ENCODE peak calls at places on chromosomes 7 and 10, in five cellular contexts. P is CD8-positive, alpha-beta T cell; O is pancreas; L is HCT116; Z is mammary epithelial cell. T is an unnamed sample. For H3K27me3, the result is how much of the 10 kb centered on the place peaks cover.

GRCh38 chr7:119935418-119936025 is 337.5 kb upstream of the KCND2 start:
- DNase-seq in P (no peak), O (no peak), L (peak), Z (peak), T (no peak)

GRCh38 chr10:133086247-133086646 is 1.5 kb upstream of the ADGRA1 start:
- DNase-seq in P (no peak), O (no peak), L (no peak), Z (no peak), T (no peak)

GRCh38 chr10:31242902-31243301 is 76.1 kb upstream of the ZEB1 start:
- DNase-seq in P (no peak), O (no peak), L (peak), Z (peak), T (no peak)

GRCh38 chr10:109894516-109894915 is 28.8 kb downstream of the XPNPEP1 start:
- DNase-seq in P (no peak), O (peak), L (no peak), Z (peak), T (peak)

GRCh38 chr7:156947120-156947843 is 2.2 kb upstream of the NOM1 start:
- DNase-seq in P (no peak), O (no peak), L (no peak), Z (no peak), T (no peak)

GRCh38 chr10:74882831-74883230 is 56.4 kb downstream of the KAT6B start:
- DNase-seq in P (no peak), O (no peak), L (no peak), Z (no peak), T (no peak)

GRCh38 chr10:36412942-36413341 is 712.5 kb upstream of the ANKRD30A start:
- DNase-seq in P (no peak), O (no peak), L (no peak), Z (peak), T (no peak)

GRCh38 chr7:151367304-151367703 is 25.7 kb downstream of the NUB1 start:
- DNase-seq in P (no peak), O (no peak), L (no peak), Z (no peak), T (no peak)

GRCh38 chr10:66555061-66555460 is 370.8 kb upstream of the LRRTM3 start:
- DNase-seq in P (no peak), O (no peak), L (no peak), Z (no peak), T (no peak)

GRCh38 chr7:32070406-32071360 is at the start of gene PDE1C:
- DNase-seq in P (no peak), O (no peak), L (no peak), Z (peak), T (no peak)

GRCh38 chr7:88346357-88346756 is 39.7 kb upstream of the STEAP4 start:
- DNase-seq in P (no peak), O (no peak), L (no peak), Z (no peak), T (no peak)

GRCh38 chr10:21314234-21314633 is 211.2 kb downstream of the SKIDA1 start:
- DNase-seq in P (no peak), O (no peak), L (no peak), Z (no peak), T (no peak)

GRCh38 chr7:51645298-51645697 is 328.7 kb upstream of the COBL start:
- DNase-seq in P (no peak), O (no peak), L (no peak), Z (no peak), T (no peak)

GRCh38 chr7:131487217-131487616 is 69.2 kb downstream of the PODXL start:
- DNase-seq in P (no peak), O (no peak), L (no peak), Z (no peak), T (no peak)

GRCh38 chr7:83611776-83612175 is 37.2 kb downstream of the SEMA3E start:
- DNase-seq in P (no peak), O (no peak), L (no peak), Z (no peak), T (no peak)

GRCh38 chr10:124298891-124299290 is 119.8 kb downstream of the OAT start:
- DNase-seq in P (no peak), O (no peak), L (no peak), Z (no peak), T (peak)

GRCh38 chr10:124293641-124294449 is 124.9 kb downstream of the OAT start:
- DNase-seq in P (no peak), O (no peak), L (no peak), Z (no peak), T (no peak)

GRCh38 chr10:124296813-124297788 is 121.6 kb downstream of the OAT start:
- DNase-seq in P (no peak), O (no peak), L (no peak), Z (no peak), T (no peak)

GRCh38 chr10:124294811-124295770 is 123.6 kb downstream of the OAT start:
- DNase-seq in P (no peak), O (no peak), L (no peak), Z (peak), T (no peak)

DNA sequence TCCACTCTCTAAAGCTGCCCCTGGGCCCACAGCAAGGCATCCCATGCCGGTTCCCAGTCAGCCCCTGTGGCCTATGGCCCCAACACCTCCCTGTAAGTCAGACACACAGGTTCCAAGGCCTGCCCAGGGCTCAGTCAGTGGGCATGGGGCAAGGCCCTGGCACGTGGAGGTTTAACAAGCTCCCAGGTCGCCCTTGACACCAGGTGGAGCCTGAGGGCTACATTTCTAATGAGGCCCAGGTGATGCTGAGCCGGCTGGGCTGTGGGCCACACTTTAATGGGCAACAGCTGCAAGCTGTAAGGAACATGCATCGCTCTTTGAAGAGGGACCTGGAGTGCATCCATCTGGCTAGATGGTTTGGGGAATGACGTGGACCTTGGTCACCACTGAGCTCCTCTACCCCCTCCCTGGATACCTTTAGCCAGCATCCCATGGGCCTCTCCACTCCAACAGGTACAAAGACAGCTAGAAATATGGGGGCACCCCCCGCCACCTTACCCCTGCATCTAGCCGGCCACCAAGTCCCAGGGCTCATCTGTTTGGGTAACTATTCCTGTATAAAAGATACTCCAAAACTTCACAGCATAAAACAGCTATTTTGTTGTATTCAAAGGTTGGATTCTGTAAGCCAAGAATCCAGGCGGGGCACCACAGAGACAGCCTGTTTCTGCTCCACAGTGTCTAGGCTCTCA is 122.5 kb downstream of the OAT start:
- DNase-seq in P (no peak), O (no peak), L (no peak), Z (peak), T (no peak)
- TF ChIP-seq CTCF in P (no peak), O (no peak), L (peak), Z (no peak), T (no peak)

GRCh38 chr10:22500567-22501369 is 155.5 kb downstream of the SPAG6 start:
- DNase-seq in P (no peak), O (no peak), L (no peak), Z (no peak), T (no peak)

GRCh38 chr10:22491480-22491879 is 146.2 kb downstream of the SPAG6 start:
- DNase-seq in P (no peak), O (no peak), L (no peak), Z (no peak), T (no peak)

GRCh38 chr10:22494007-22494406 is 148.7 kb downstream of the SPAG6 start:
- DNase-seq in P (no peak), O (no peak), L (no peak), Z (no peak), T (no peak)

GRCh38 chr10:22491931-22492615 is 146.8 kb downstream of the SPAG6 start:
- DNase-seq in P (no peak), O (no peak), L (no peak), Z (no peak), T (no peak)

GRCh38 chr10:22495396-22495795 is 150.1 kb downstream of the SPAG6 start:
- DNase-seq in P (no peak), O (no peak), L (no peak), Z (no peak), T (no peak)
- H3K27me3 ChIP-seq in P (under half), O (under half), L (under half), Z (under half), T (under half)

GRCh38 chr7:55251911-55252310 is 113.2 kb upstream of the LANCL2 start:
- DNase-seq in P (no peak), O (no peak), L (no peak), Z (no peak), T (no peak)

GRCh38 chr7:55251313-55251712 is 113.8 kb upstream of the LANCL2 start:
- DNase-seq in P (no peak), O (no peak), L (no peak), Z (no peak), T (no peak)

GRCh38 chr7:55248526-55248925 is 116.6 kb upstream of the LANCL2 start:
- DNase-seq in P (no peak), O (no peak), L (no peak), Z (no peak), T (no peak)

GRCh38 chr7:55249332-55249731 is 115.8 kb upstream of the LANCL2 start:
- DNase-seq in P (no peak), O (no peak), L (no peak), Z (no peak), T (no peak)

GRCh38 chr7:55250313-55250712 is 114.8 kb upstream of the LANCL2 start:
- DNase-seq in P (no peak), O (peak), L (peak), Z (no peak), T (no peak)
- TF ChIP-seq CTCF in P (no peak), O (peak), L (peak), Z (peak), T (peak)

DNA sequence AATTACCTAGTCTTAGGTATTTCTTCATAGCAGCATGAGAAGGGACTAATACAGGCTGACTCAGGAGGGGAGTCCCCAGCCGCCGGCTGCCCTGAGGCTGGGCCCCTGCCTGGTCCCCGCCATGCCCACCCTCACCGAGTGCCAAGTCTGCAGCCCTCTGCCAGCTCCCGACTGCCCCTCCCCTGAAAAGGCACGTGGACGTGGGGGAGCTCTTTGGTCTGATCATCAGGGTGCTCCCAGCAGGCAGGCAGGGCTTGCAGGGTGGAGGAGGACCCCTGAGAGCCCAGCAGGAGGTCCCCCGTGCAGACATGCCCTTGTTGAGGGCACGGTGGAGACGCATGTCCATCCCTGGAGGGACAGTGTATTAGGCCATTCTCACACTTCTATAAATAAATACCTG is 110.9 kb downstream of the UNCX start:
- DNase-seq in P (no peak), O (peak), L (no peak), Z (no peak), T (no peak)
- H3K27me3 ChIP-seq in P (under half), O (under half), L (under half), Z (under half), T (under half)

DNA sequence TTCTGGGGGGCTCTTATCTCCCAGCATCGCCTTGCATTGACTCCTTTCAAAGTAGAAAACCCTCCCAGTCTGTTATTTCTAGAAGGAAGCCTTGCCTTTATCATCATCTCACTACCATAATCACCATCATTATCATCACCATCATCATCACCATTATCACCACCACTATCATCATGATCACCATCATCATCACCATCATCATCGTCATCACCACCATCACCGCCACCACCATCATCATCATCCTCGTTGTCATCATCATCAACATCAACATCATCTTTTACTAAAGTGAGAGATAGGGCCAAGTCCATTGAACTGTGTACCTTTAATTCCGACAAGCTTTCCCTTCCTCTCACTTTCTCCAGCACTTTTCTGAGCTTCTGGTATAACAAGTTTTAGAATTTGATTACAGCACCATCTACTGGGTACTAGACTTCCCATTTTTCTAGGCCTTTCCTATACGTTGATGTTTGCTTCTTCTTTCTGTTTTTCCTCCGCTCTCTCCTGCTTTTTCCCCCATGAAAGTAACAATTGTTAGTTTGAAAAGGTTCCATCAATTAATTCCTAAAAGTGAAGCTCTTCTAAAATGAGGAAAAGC is 226.4 kb downstream of the BUB3 start:
- DNase-seq in P (no peak), O (no peak), L (no peak), Z (peak), T (no peak)
- TF ChIP-seq CTCF in P (peak), O (no peak), L (peak), Z (peak), T (no peak)

DNA sequence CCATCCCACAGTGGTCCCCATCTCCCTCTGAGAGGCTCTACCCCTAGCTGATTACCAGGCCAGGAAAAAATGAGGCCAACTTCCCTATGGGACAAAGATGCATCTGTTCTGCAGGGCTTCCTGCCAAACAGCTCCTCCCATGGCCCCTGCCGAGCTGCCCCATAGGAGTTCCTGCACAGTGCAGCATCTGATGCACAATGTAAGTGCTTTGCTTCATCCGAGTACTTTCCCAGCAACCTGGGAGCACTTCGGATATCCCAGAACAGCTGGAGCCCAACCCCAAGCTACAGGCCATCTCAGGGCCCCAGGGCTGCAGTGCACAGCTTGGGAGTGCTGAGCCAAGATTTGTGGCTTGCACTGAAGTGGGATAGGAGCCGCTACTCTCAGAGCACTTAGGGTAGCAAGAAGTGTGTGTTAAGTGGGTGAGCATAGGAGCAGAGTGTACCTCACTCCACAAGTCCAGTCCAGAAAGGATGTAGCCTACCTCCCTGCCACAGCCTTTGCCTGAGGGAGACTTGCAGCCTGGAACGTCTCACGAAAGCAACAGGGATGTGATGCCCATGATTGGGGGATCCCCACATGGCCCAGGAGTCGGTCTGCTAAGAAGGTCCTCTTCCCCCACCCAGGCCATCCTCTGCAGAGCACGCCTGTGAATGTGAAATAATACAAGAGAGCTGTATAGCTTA is 209.6 kb upstream of the VWC2 start:
- DNase-seq in P (no peak), O (no peak), L (no peak), Z (no peak), T (no peak)
- H3K27me3 ChIP-seq in P (under half), O (under half), L (under half), Z (under half), T (under half)

GRCh38 chr10:4219901-4220300 is 434.9 kb upstream of the KLF6 start:
- DNase-seq in P (no peak), O (no peak), L (no peak), Z (no peak), T (no peak)
- TF ChIP-seq CTCF in P (no peak), O (no peak), L (no peak), Z (no peak), T (no peak)

GRCh38 chr10:63265646-63266207 is 132.6 kb downstream of the NRBF2 start:
- DNase-seq in P (no peak), O (no peak), L (no peak), Z (no peak), T (no peak)
- H3K27me3 ChIP-seq in P (under half), O (under half), L (under half), Z (under half), T (under half)

GRCh38 chr7:40680657-40681056 is 545.9 kb downstream of the SUGCT start:
- DNase-seq in P (no peak), O (no peak), L (peak), Z (peak), T (no peak)
- TF ChIP-seq CTCF in P (no peak), O (no peak), L (peak), Z (peak), T (peak)

DNA sequence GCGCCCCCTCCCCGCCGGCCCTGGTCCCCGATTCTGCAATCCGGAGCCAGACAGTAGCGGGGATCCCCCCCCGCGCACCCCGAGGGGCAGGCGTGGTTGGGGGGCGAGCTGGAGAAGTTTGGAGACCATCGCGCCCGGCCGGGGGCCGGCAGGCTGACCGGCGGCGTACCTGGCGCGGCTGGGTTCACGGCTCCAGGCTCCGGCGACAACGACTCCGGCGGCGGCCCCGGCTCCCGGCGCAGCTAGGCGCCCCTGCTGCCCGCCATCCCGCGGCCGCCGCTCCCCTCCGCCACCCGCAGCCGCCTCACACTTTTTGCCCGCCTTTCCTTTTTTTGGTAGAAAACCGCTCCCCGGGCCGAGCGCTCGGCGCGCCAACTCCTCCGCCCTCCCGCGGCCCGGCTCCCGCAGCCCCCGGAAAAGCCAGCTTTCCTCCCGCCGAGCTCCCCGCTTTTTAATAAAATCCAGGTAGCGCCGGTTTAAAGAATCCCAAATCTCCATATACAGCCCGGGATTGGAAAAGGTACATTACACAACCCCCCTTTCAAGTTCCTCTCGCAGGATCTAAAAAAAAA is at the start of gene TNRC18:
- DNase-seq in P (no peak), O (peak), L (no peak), Z (no peak), T (peak)
- H3K27me3 ChIP-seq in P (half or more), O (under half), L (under half), Z (under half), T (under half)